ENCODE peak calls at places on chromosome 4, in eight cellular contexts. Z, D, I, M, V, A, H and U are unnamed samples.

GRCh38 chr4:8537041-8537461 is 43.1 kb upstream of the GPR78 start:
- DNase-seq in M (peak), I (peak), D (peak), Z (peak), H (no peak), V (peak), A (peak), U (no peak)

GRCh38 chr4:41110050-41110449 is 104.3 kb downstream of the APBB2 start:
- DNase-seq in I (no peak), H (no peak), Z (no peak), D (no peak), M (no peak), A (no peak), V (no peak), U (no peak)

GRCh38 chr4:7892212-7893019 is 47.2 kb downstream of the AFAP1 start:
- DNase-seq in M (no peak), V (no peak), I (no peak), Z (no peak), A (peak), D (no peak), H (no peak), U (no peak)

GRCh38 chr4:70844180-70844579 is 4.5 kb upstream of the GRSF1 start:
- DNase-seq in D (no peak), V (no peak), M (no peak), Z (peak), A (no peak), I (no peak), H (no peak), U (no peak)

GRCh38 chr4:165922747-165923146 is 49.7 kb downstream of the TLL1 start:
- DNase-seq in A (no peak), H (no peak), M (no peak), V (no peak), D (no peak), I (no peak), Z (no peak), U (no peak)

GRCh38 chr4:46503739-46504138 is 113.8 kb upstream of the GABRA2 start:
- DNase-seq in V (no peak), A (no peak), M (no peak), D (no peak), Z (no peak), H (no peak), I (no peak), U (no peak)

GRCh38 chr4:55445921-55446577 is 50.3 kb downstream of the TMEM165 start:
- DNase-seq in I (no peak), V (no peak), Z (no peak), A (no peak), D (no peak), M (no peak), H (no peak), U (no peak)

GRCh38 chr4:48470570-48470969 is 12.6 kb upstream of the SLC10A4 start:
- DNase-seq in Z (no peak), I (no peak), D (no peak), V (no peak), A (no peak), M (no peak), H (no peak), U (no peak)

GRCh38 chr4:179124957-179125356 is 1682.7 kb upstream of the AGA start:
- DNase-seq in A (no peak), H (no peak), D (no peak), Z (no peak), M (no peak), I (no peak), V (no peak), U (no peak)

GRCh38 chr4:924107-925096 is 7.7 kb downstream of the GAK start:
- DNase-seq in Z (peak), D (no peak), A (no peak), M (no peak), V (peak), H (no peak), I (no peak), U (no peak)

GRCh38 chr4:128865132-128865531 is 55.6 kb downstream of the JADE1 start:
- DNase-seq in V (no peak), I (no peak), D (no peak), M (no peak), H (no peak), A (no peak), Z (no peak), U (no peak)

GRCh38 chr4:128859887-128860774 is 50.6 kb downstream of the JADE1 start:
- DNase-seq in Z (no peak), V (no peak), H (no peak), A (no peak), D (no peak), I (no peak), M (no peak), U (no peak)

GRCh38 chr4:128863314-128864075 is 54.0 kb downstream of the JADE1 start:
- DNase-seq in V (peak), D (peak), I (peak), A (peak), M (peak), H (peak), Z (no peak), U (no peak)

GRCh38 chr4:128861856-128862518 is 52.5 kb downstream of the JADE1 start:
- DNase-seq in M (no peak), A (no peak), Z (no peak), V (no peak), H (no peak), D (no peak), I (no peak), U (no peak)

DNA sequence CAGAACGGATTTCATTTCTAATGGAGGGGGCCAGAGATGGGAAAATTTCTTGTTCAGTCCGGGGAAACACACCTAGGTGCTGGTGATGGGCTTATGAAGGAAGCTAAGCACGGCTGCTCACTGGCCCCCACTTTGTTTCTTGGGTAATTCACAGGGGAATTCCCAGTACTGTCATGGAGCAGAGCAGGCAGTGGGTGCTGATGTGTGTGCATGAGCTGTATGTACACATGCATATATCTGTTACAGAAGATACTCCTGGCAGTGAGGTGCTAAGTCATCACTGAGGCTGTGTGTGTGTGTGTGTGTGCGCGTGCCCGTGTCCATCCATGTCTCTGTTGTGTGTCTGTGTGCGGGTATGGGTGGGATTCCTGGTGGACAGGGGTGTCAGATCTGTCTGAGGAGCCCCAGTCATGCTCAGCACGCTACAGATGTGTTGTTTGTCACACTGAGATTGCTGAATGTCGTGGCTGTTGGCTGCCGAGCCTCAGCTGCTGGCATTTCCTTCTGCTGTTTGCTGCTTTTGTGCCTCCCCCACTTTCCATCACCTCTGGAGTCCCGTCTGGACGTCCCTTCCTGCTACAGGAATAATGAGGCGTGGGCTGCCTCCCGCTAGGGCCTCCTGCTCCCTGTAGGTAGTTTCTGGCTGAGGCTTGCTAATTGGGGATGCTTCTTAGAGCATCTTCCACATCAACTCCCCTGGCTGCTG is 53.3 kb downstream of the JADE1 start:
- DNase-seq in V (no peak), M (no peak), D (no peak), A (no peak), I (no peak), Z (peak), H (no peak), U (no peak)
- TF ChIP-seq POLR2A in V (no peak), M (no peak), D (no peak), A (no peak), I (no peak), Z (peak), H (no peak), U (peak)

GRCh38 chr4:71932941-71933340 is 98.9 kb upstream of the NPFFR2 start:
- DNase-seq in V (no peak), A (no peak), Z (no peak), M (no peak), H (no peak), I (no peak), D (no peak), U (no peak)
- TF ChIP-seq POLR2A in V (no peak), A (no peak), Z (no peak), M (no peak), H (no peak), I (no peak), D (no peak), U (no peak)

GRCh38 chr4:112282860-112283667 is 2.6 kb downstream of the TIFA start:
- DNase-seq in I (no peak), A (no peak), V (no peak), D (no peak), M (no peak), H (no peak), Z (no peak), U (no peak)
- TF ChIP-seq POLR2A in I (no peak), A (no peak), V (no peak), D (no peak), M (no peak), H (no peak), Z (peak), U (no peak)

GRCh38 chr4:105179539-105180401 is 33.1 kb downstream of the TET2 start:
- DNase-seq in M (no peak), Z (no peak), D (no peak), I (no peak), H (no peak), V (no peak), A (no peak), U (no peak)
- TF ChIP-seq POLR2A in M (no peak), Z (no peak), D (no peak), I (no peak), H (no peak), V (no peak), A (no peak), U (no peak)

DNA sequence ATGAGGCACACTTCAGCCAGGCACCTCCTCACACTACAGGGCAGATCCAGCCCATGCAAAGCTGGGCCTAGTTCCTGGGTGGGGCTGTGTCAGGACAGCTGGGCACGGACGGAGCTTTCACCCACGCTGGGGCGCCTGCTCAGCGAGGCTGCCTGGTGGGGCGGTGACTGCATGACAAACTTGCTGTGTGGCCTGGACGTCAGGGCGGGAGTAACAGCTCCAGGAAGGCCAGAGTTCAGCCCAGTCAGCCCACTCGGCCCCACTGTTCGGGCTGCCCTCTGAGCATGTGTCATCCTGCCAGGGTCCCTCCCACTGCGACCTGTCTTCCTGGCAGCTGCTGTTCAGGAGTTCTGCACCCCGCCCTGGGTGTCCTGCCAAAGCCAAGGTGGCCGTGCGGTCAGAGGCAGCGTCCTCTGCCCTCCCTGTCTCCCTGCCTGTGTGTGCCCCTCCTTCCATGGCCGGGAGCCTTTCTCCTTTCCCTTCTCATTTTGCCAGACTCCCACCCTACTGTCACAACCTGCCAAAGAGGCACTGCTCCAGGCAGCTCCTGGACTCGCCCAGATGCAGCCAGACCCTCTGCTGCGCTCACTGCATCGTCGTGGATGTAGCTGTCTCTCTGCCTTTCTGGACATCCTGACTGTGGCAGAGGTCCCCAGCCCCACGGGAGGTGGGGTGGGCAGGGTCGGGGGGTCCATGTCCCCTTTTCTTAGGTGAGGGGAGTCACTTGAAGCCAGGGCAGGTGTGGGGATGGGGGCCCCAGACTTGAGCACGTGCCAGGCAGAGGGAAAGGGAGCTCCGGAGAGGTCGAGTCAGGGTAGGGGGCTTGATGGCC is 33.0 kb upstream of the KIAA0232 start:
- DNase-seq in I (peak), V (peak), A (peak), H (peak), M (peak), Z (no peak), D (peak), U (no peak)
- TF ChIP-seq POLR2A in I (no peak), V (peak), A (no peak), H (no peak), M (no peak), Z (no peak), D (no peak), U (no peak)

DNA sequence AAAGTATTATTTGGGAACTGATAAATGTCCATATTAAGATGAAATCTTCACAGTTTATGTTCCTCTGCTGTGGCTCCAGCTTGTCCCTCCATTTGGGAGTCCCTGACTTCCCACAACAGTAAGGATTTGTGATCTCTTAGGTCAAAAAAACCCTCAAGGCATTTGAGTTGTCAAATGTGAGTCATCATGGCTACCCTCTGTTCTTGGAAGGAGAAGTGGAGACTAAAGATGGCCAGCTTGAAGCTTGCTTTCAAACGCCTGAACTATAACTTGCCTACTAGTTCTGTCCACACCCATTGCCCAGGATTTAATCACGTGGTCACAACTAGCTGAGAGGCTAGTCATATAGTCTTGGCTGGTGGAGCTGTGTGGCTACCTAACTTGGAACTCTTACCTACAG is 107.8 kb downstream of the CCNG2 start:
- DNase-seq in Z (no peak), A (no peak), I (no peak), V (no peak), H (no peak), M (no peak), D (no peak), U (no peak)
- TF ChIP-seq POLR2A in Z (no peak), A (no peak), I (no peak), V (no peak), H (no peak), M (no peak), D (no peak), U (no peak)

DNA sequence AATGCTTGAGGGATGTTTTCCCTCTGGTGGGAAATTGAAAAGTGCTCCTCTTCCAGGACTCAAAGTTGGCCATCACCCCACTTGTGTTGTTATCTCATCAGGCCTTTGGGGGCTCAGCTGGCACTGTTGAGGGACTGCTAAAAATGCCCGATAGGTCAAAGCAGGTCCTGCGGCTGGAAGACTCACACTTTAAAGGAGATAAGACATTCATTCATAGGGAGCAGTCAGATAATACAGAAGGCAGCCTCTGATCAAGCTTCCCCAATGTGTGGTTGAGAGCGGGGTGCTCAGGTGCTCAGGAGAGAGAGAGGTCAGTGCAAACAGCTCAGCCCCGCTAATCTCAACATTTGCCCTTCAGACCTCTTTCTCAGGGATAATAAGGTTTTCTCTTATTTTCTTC is 70.3 kb downstream of the TMEM154 start:
- DNase-seq in M (no peak), H (no peak), Z (no peak), V (no peak), A (no peak), D (no peak), I (no peak), U (no peak)
- TF ChIP-seq POLR2A in M (no peak), H (no peak), Z (no peak), V (no peak), A (no peak), D (no peak), I (no peak), U (no peak)